ENCODE peak calls at places on chromosomes 7 and 10, in six cellular contexts. T is RWPE1; X is ACHN; K is cardiac muscle cell; S is activated CD4-positive, alpha-beta T cell treated with anti-CD3 and anti-CD28 coated beads, Interleukin-2, amount 50 U/mL, for 1 hour; J is endothelial cell. E is an unnamed sample.

GRCh38 chr10:8183241-8183704 is 128.8 kb downstream of the GATA3 start:
- DNase-seq in T (no peak), X (no peak), K (peak), S (peak), J (no peak), E (peak)

GRCh38 chr10:62230344-62231138 is 38.1 kb downstream of the RTKN2 start:
- DNase-seq in T (no peak), X (no peak), K (no peak), S (no peak), J (no peak), E (no peak)

GRCh38 chr10:131817866-131818509 is 82.8 kb upstream of the PPP2R2D start:
- DNase-seq in T (no peak), X (no peak), K (no peak), S (no peak), J (no peak), E (no peak)

GRCh38 chr10:98908868-98909267 is 326.8 kb downstream of the HPSE2 start:
- DNase-seq in T (no peak), X (no peak), K (no peak), S (no peak), J (no peak), E (no peak)

GRCh38 chr10:78905940-78906308 is 162.8 kb upstream of the ZMIZ1 start:
- DNase-seq in T (no peak), X (no peak), K (no peak), S (no peak), J (no peak), E (no peak)

GRCh38 chr7:151396328-151396970 is 13.4 kb downstream of the WDR86 start:
- DNase-seq in T (no peak), X (no peak), K (no peak), S (no peak), J (no peak), E (no peak)

GRCh38 chr10:95790982-95791381 is 35.0 kb downstream of the ENTPD1 start:
- DNase-seq in T (no peak), X (no peak), K (no peak), S (no peak), J (no peak), E (no peak)

GRCh38 chr7:144835166-144835611 is 664 bp downstream of the TPK1 start:
- DNase-seq in T (no peak), X (peak), K (peak), S (no peak), J (peak), E (no peak)

GRCh38 chr10:61628199-61628874 is 34.4 kb upstream of the CABCOCO1 start:
- DNase-seq in T (no peak), X (peak), K (peak), S (no peak), J (no peak), E (no peak)